ENCODE peak calls at places on chromosomes 12 and 14, in ten cellular contexts. E, Y, S, A, O, D, Z, F, U and L are unnamed samples.

GRCh38 chr12:79514730-79515525 is 175.8 kb downstream of the PAWR start:
- DNase-seq in E (no peak), Y (no peak), S (no peak), A (no peak), O (no peak), D (no peak), Z (no peak), F (no peak), U (no peak), L (no peak)

GRCh38 chr14:21072102-21072501 is 2.0 kb downstream of the ARHGEF40 start:
- DNase-seq in E (no peak), Y (no peak), S (no peak), A (no peak), O (peak; percentile 90), D (no peak), Z (no peak), F (no peak), U (peak; percentile 54), L (peak; percentile 49)

GRCh38 chr12:131597327-131597726 is 113.6 kb upstream of the SFSWAP start:
- DNase-seq in E (no peak), Y (no peak), S (no peak), A (no peak), O (no peak), D (no peak), Z (no peak), F (no peak), U (no peak), L (no peak)

GRCh38 chr12:64389154-64389553 is 1.4 kb downstream of the C12orf56 start:
- DNase-seq in E (no peak), Y (no peak), S (no peak), A (no peak), O (no peak), D (no peak), Z (no peak), F (no peak), U (no peak), L (no peak)

GRCh38 chr12:75672212-75672611 is 160.8 kb upstream of the KRR1 start:
- DNase-seq in E (no peak), Y (no peak), S (no peak), A (no peak), O (peak; percentile 5), D (no peak), Z (no peak), F (no peak), U (no peak), L (no peak)

GRCh38 chr14:32230695-32231280 is 27.7 kb upstream of the RNU6-8 start:
- DNase-seq in E (no peak), Y (no peak), S (no peak), A (no peak), O (no peak), D (no peak), Z (no peak), F (no peak), U (no peak), L (no peak)

GRCh38 chr12:3304436-3305135 is 186.4 kb upstream of the PRMT8 start:
- DNase-seq in E (no peak), Y (no peak), S (no peak), A (no peak), O (no peak), D (no peak), Z (no peak), F (no peak), U (peak; percentile 18), L (no peak)

GRCh38 chr14:65096323-65097089 is 5.8 kb downstream of the MAX start:
- DNase-seq in E (no peak), Y (peak; percentile 50), S (no peak), A (no peak), O (no peak), D (no peak), Z (no peak), F (no peak), U (no peak), L (no peak)

GRCh38 chr12:65654230-65654629 is 170.1 kb upstream of the HMGA2 start:
- DNase-seq in E (no peak), Y (no peak), S (no peak), A (no peak), O (no peak), D (no peak), Z (no peak), F (no peak), U (no peak), L (no peak)

GRCh38 chr14:99818503-99819036 is 25.4 kb downstream of the EML1 start:
- DNase-seq in E (no peak), Y (no peak), S (no peak), A (no peak), O (no peak), D (no peak), Z (no peak), F (no peak), U (no peak), L (no peak)

GRCh38 chr14:70257526-70257925 is 68.8 kb upstream of the SLC8A3 start:
- DNase-seq in E (no peak), Y (no peak), S (no peak), A (no peak), O (peak; percentile 67), D (no peak), Z (no peak), F (peak; percentile 8), U (no peak), L (peak; percentile 46)

GRCh38 chr14:64584185-64584584 is 34.4 kb downstream of the PPP1R36 start:
- DNase-seq in E (no peak), Y (no peak), S (no peak), A (no peak), O (no peak), D (no peak), Z (no peak), F (no peak), U (no peak), L (no peak)

GRCh38 chr14:65817011-65817410 is 404.5 kb downstream of the FUT8 start:
- DNase-seq in E (no peak), Y (no peak), S (no peak), A (no peak), O (no peak), D (no peak), Z (no peak), F (no peak), U (no peak), L (no peak)

GRCh38 chr12:103924761-103925641 is 5.2 kb upstream of the HSP90B1 start:
- DNase-seq in E (peak; percentile 19), Y (no peak), S (no peak), A (no peak), O (no peak), D (no peak), Z (no peak), F (peak; percentile 34), U (no peak), L (no peak)

GRCh38 chr14:26403760-26404159 is 194.1 kb downstream of the NOVA1 start:
- DNase-seq in E (no peak), Y (no peak), S (no peak), A (no peak), O (no peak), D (no peak), Z (no peak), F (no peak), U (no peak), L (no peak)

GRCh38 chr14:105332352-105332874 is 17.9 kb downstream of the PACS2 start:
- DNase-seq in E (no peak), Y (no peak), S (no peak), A (no peak), O (no peak), D (peak; percentile 67), Z (no peak), F (no peak), U (no peak), L (no peak)

GRCh38 chr12:90100619-90101018 is 392.0 kb upstream of the ATP2B1 start:
- DNase-seq in E (no peak), Y (no peak), S (no peak), A (no peak), O (no peak), D (no peak), Z (no peak), F (no peak), U (no peak), L (no peak)

GRCh38 chr14:72023128-72024042 is 91.2 kb downstream of the RGS6 start:
- DNase-seq in E (no peak), Y (no peak), S (no peak), A (no peak), O (no peak), D (no peak), Z (no peak), F (no peak), U (no peak), L (no peak)

GRCh38 chr14:55005071-55005470 is 21.8 kb downstream of the WDHD1 start:
- DNase-seq in E (no peak), Y (no peak), S (no peak), A (no peak), O (no peak), D (no peak), Z (no peak), F (no peak), U (no peak), L (no peak)

GRCh38 chr14:88933203-88933602 is 108.8 kb downstream of the TTC8 start:
- DNase-seq in E (no peak), Y (no peak), S (no peak), A (no peak), O (no peak), D (no peak), Z (no peak), F (no peak), U (no peak), L (no peak)

GRCh38 chr12:28610401-28611114 is 420.3 kb downstream of the CCDC91 start:
- DNase-seq in E (no peak), Y (no peak), S (no peak), A (no peak), O (no peak), D (no peak), Z (no peak), F (no peak), U (no peak), L (no peak)

GRCh38 chr14:31173120-31173837 is 34.3 kb downstream of the HECTD1 start:
- DNase-seq in E (no peak), Y (no peak), S (no peak), A (no peak), O (no peak), D (no peak), Z (no peak), F (no peak), U (no peak), L (no peak)

GRCh38 chr14:105207460-105207901 is 26.4 kb upstream of the NUDT14 start:
- DNase-seq in E (no peak), Y (peak; percentile 73), S (no peak), A (no peak), O (no peak), D (no peak), Z (no peak), F (no peak), U (no peak), L (no peak)

GRCh38 chr14:59208224-59208814 is 19.9 kb downstream of the DAAM1 start:
- DNase-seq in E (no peak), Y (no peak), S (no peak), A (no peak), O (no peak), D (no peak), Z (no peak), F (no peak), U (no peak), L (no peak)

GRCh38 chr12:62922539-62922938 is 12.4 kb downstream of the PPM1H start:
- DNase-seq in E (no peak), Y (no peak), S (no peak), A (no peak), O (no peak), D (no peak), Z (no peak), F (no peak), U (peak; percentile 90), L (no peak)

GRCh38 chr12:10361622-10362021 is 28.2 kb downstream of the KLRK1 start:
- DNase-seq in E (no peak), Y (no peak), S (no peak), A (no peak), O (no peak), D (no peak), Z (no peak), F (no peak), U (peak; percentile 38), L (no peak)

GRCh38 chr14:71322660-71323250 is 415.5 kb downstream of the PCNX1 start:
- DNase-seq in E (no peak), Y (no peak), S (no peak), A (no peak), O (peak; percentile 43), D (no peak), Z (no peak), F (peak; percentile 30), U (peak; percentile 70), L (no peak)